ENCODE peak calls at places on chromosome 2, in five cellular contexts. G, E, T, U and H are unnamed samples.

GRCh38 chr2:102010767-102011351 is 19.1 kb downstream of the IL1R2 start:
- DNase-seq in G (no peak), E (no peak), T (no peak), U (no peak), H (no peak)

GRCh38 chr2:58601017-58601416 is 359.9 kb upstream of the FANCL start:
- DNase-seq in G (no peak), U (no peak), E (no peak), T (peak; percentile 11), H (no peak)

GRCh38 chr2:152047826-152048476 is 50.9 kb downstream of the CACNB4 start:
- DNase-seq in U (no peak), E (no peak), G (peak; percentile 67), T (peak; percentile 10), H (no peak)

GRCh38 chr2:101734511-101735165 is 37.1 kb downstream of the MAP4K4 start:
- DNase-seq in E (no peak), T (no peak), G (no peak), U (no peak), H (no peak)

GRCh38 chr2:226073496-226073895 is 674.0 kb downstream of the NYAP2 start:
- DNase-seq in E (no peak), T (no peak), U (no peak), G (no peak), H (no peak)

GRCh38 chr2:231467613-231468525 is 3.6 kb upstream of the NCL start:
- DNase-seq in T (no peak), E (no peak), U (no peak), G (no peak), H (no peak)

GRCh38 chr2:16773080-16773713 is 107.6 kb upstream of the CYRIA start:
- DNase-seq in T (peak; percentile 57), U (peak; percentile 36), E (no peak), G (peak; percentile 73), H (no peak)

GRCh38 chr2:133241231-133241575 is 327.1 kb downstream of the NCKAP5 start:
- DNase-seq in U (no peak), T (peak; percentile 87), G (no peak), E (no peak), H (no peak)

GRCh38 chr2:102294802-102295489 is 16.4 kb upstream of the IL1RL1 start:
- DNase-seq in E (no peak), U (no peak), G (no peak), T (peak; percentile 58), H (no peak)